ENCODE peak calls at places on chromosomes 11 and 22, in five cellular contexts. One of them, this sample, is unnamed. For H3K27me3 and H3K9me3, the result is how much of the 10 kb centered on the place peaks cover.

GRCh38 chr11:65148657-65149056 is 14.3 kb upstream of the SYVN1 start:
- DNase-seq in astrocyte: no peak
- DNase-seq in pancreas: no peak
- DNase-seq in hepatocyte: no peak
- DNase-seq in IMR-90: no peak
- DNase-seq in this sample: no peak

GRCh38 chr22:45709866-45710265 is 38.2 kb downstream of the ATXN10 start:
- DNase-seq in IMR-90: peak
- DNase-seq in pancreas: no peak
- DNase-seq in hepatocyte: no peak
- DNase-seq in astrocyte: peak
- DNase-seq in this sample: no peak

GRCh38 chr11:82733444-82734119 is at the start of gene FAM181B:
- DNase-seq in IMR-90: no peak
- DNase-seq in astrocyte: no peak
- DNase-seq in pancreas: peak
- DNase-seq in hepatocyte: peak
- DNase-seq in this sample: peak

GRCh38 chr11:94525933-94526332 is 13.7 kb downstream of the C11orf97 start:
- DNase-seq in astrocyte: peak
- DNase-seq in hepatocyte: peak
- DNase-seq in pancreas: peak
- DNase-seq in IMR-90: peak
- DNase-seq in this sample: peak

GRCh38 chr11:125092669-125093068 is 18.8 kb downstream of the TMEM218 start:
- DNase-seq in IMR-90: no peak
- DNase-seq in hepatocyte: no peak
- DNase-seq in pancreas: no peak
- DNase-seq in astrocyte: no peak
- DNase-seq in this sample: no peak

GRCh38 chr11:65979261-65979759 is 17.8 kb downstream of the SART1 start:
- DNase-seq in IMR-90: no peak
- DNase-seq in hepatocyte: no peak
- DNase-seq in pancreas: no peak
- DNase-seq in astrocyte: no peak
- DNase-seq in this sample: no peak

GRCh38 chr11:44840526-44840925 is 110.2 kb downstream of the TP53I11 start:
- DNase-seq in pancreas: no peak
- DNase-seq in astrocyte: peak
- DNase-seq in hepatocyte: no peak
- DNase-seq in IMR-90: no peak
- DNase-seq in this sample: no peak

GRCh38 chr11:112588252-112588668 is 327.6 kb upstream of the PLET1 start:
- DNase-seq in IMR-90: peak
- DNase-seq in hepatocyte: peak
- DNase-seq in pancreas: peak
- DNase-seq in astrocyte: peak
- DNase-seq in this sample: peak

GRCh38 chr11:11589385-11589890 is 32.4 kb downstream of the GALNT18 start:
- DNase-seq in hepatocyte: no peak
- DNase-seq in pancreas: no peak
- DNase-seq in astrocyte: no peak
- DNase-seq in IMR-90: no peak
- DNase-seq in this sample: no peak

GRCh38 chr22:22076937-22077703 is 94.5 kb upstream of the TOP3B start:
- DNase-seq in pancreas: no peak
- DNase-seq in IMR-90: peak
- DNase-seq in hepatocyte: no peak
- DNase-seq in astrocyte: no peak
- DNase-seq in this sample: no peak

GRCh38 chr11:111303476-111303875 is 5.1 kb downstream of the POU2AF3 start:
- DNase-seq in hepatocyte: peak
- DNase-seq in pancreas: peak
- DNase-seq in astrocyte: no peak
- DNase-seq in IMR-90: no peak
- DNase-seq in this sample: no peak

GRCh38 chr22:45891471-45891995 is 85.4 kb downstream of the WNT7B start:
- DNase-seq in astrocyte: no peak
- DNase-seq in pancreas: peak
- DNase-seq in hepatocyte: no peak
- DNase-seq in IMR-90: no peak
- DNase-seq in this sample: peak

GRCh38 chr22:19576460-19577421 is 52.5 kb upstream of the CLDN5 start:
- DNase-seq in IMR-90: peak
- DNase-seq in astrocyte: peak
- DNase-seq in pancreas: no peak
- DNase-seq in hepatocyte: peak
- DNase-seq in this sample: no peak

GRCh38 chr11:67657300-67657699 is 6.8 kb upstream of the ACY3 start:
- DNase-seq in IMR-90: no peak
- DNase-seq in hepatocyte: no peak
- DNase-seq in astrocyte: no peak
- DNase-seq in pancreas: no peak
- DNase-seq in this sample: no peak

GRCh38 chr11:64659417-64660144 is 63.4 kb downstream of the NRXN2 start:
- DNase-seq in astrocyte: peak
- DNase-seq in hepatocyte: no peak
- DNase-seq in pancreas: no peak
- DNase-seq in IMR-90: peak
- DNase-seq in this sample: peak

GRCh38 chr11:13889566-13890214 is 72.8 kb upstream of the SPON1 start:
- DNase-seq in astrocyte: no peak
- DNase-seq in IMR-90: no peak
- DNase-seq in hepatocyte: no peak
- DNase-seq in pancreas: no peak
- DNase-seq in this sample: no peak

GRCh38 chr11:35600439-35600838 is 17.8 kb upstream of the FJX1 start:
- DNase-seq in IMR-90: no peak
- DNase-seq in pancreas: no peak
- DNase-seq in astrocyte: no peak
- DNase-seq in hepatocyte: no peak
- DNase-seq in this sample: no peak

GRCh38 chr11:38460901-38461300 is 1862.9 kb upstream of the RAG2 start:
- DNase-seq in hepatocyte: peak
- DNase-seq in astrocyte: peak
- DNase-seq in pancreas: peak
- DNase-seq in IMR-90: peak
- DNase-seq in this sample: no peak

GRCh38 chr22:39771486-39771885 is 122.1 kb downstream of the ENTHD1 start:
- DNase-seq in IMR-90: no peak
- DNase-seq in pancreas: no peak
- DNase-seq in astrocyte: no peak
- DNase-seq in hepatocyte: no peak
- DNase-seq in this sample: no peak

GRCh38 chr11:120013325-120014250 is 124.3 kb downstream of the TRIM29 start:
- DNase-seq in astrocyte: peak
- DNase-seq in pancreas: peak
- DNase-seq in IMR-90: peak
- DNase-seq in hepatocyte: peak
- DNase-seq in this sample: peak

GRCh38 chr22:50577987-50578775 is at the start of gene CPT1B:
- DNase-seq in pancreas: no peak
- DNase-seq in IMR-90: peak
- DNase-seq in hepatocyte: no peak
- DNase-seq in astrocyte: no peak
- DNase-seq in this sample: no peak

GRCh38 chr11:43852057-43852636 is 28.5 kb upstream of the ALKBH3 start:
- DNase-seq in IMR-90: peak
- DNase-seq in pancreas: no peak
- DNase-seq in astrocyte: peak
- DNase-seq in hepatocyte: peak
- DNase-seq in this sample: no peak

GRCh38 chr22:23789638-23790037 is 2.9 kb downstream of the SMARCB1 start:
- DNase-seq in IMR-90: no peak
- DNase-seq in hepatocyte: no peak
- DNase-seq in astrocyte: no peak
- DNase-seq in pancreas: no peak
- DNase-seq in this sample: no peak

GRCh38 chr11:46421257-46421880 is 29.8 kb upstream of the CHRM4 start:
- DNase-seq in pancreas: no peak
- DNase-seq in astrocyte: no peak
- DNase-seq in hepatocyte: peak
- DNase-seq in IMR-90: no peak
- DNase-seq in this sample: no peak

GRCh38 chr11:12979928-12980689 is 29.0 kb upstream of the RASSF10 start:
- DNase-seq in astrocyte: no peak
- DNase-seq in pancreas: no peak
- DNase-seq in hepatocyte: no peak
- DNase-seq in IMR-90: no peak
- DNase-seq in this sample: no peak

GRCh38 chr11:1310772-1311468 is 1.5 kb upstream of the TOLLIP start:
- DNase-seq in hepatocyte: no peak
- DNase-seq in IMR-90: no peak
- DNase-seq in astrocyte: no peak
- DNase-seq in pancreas: no peak
- DNase-seq in this sample: no peak

GRCh38 chr11:73152861-73153483 is 10.9 kb upstream of the FCHSD2 start:
- DNase-seq in pancreas: no peak
- DNase-seq in astrocyte: no peak
- DNase-seq in hepatocyte: no peak
- DNase-seq in IMR-90: no peak
- DNase-seq in this sample: no peak

GRCh38 chr11:45895553-45896259 is 10.3 kb downstream of the MAPK8IP1 start:
- DNase-seq in IMR-90: no peak
- DNase-seq in astrocyte: no peak
- DNase-seq in pancreas: peak
- DNase-seq in hepatocyte: no peak
- DNase-seq in this sample: no peak

GRCh38 chr22:45484742-45485141 is 17.9 kb upstream of the FBLN1 start:
- DNase-seq in IMR-90: no peak
- DNase-seq in hepatocyte: no peak
- DNase-seq in astrocyte: no peak
- DNase-seq in pancreas: no peak
- DNase-seq in this sample: no peak

GRCh38 chr22:29030016-29030617 is 31.5 kb downstream of the C22orf31 start:
- DNase-seq in hepatocyte: no peak
- DNase-seq in pancreas: no peak
- DNase-seq in astrocyte: peak
- DNase-seq in IMR-90: no peak
- DNase-seq in this sample: no peak

GRCh38 chr11:117593065-117593464 is 204.0 kb downstream of the DSCAML1 start:
- DNase-seq in hepatocyte: no peak
- DNase-seq in IMR-90: no peak
- DNase-seq in pancreas: no peak
- DNase-seq in astrocyte: no peak
- DNase-seq in this sample: no peak

DNA sequence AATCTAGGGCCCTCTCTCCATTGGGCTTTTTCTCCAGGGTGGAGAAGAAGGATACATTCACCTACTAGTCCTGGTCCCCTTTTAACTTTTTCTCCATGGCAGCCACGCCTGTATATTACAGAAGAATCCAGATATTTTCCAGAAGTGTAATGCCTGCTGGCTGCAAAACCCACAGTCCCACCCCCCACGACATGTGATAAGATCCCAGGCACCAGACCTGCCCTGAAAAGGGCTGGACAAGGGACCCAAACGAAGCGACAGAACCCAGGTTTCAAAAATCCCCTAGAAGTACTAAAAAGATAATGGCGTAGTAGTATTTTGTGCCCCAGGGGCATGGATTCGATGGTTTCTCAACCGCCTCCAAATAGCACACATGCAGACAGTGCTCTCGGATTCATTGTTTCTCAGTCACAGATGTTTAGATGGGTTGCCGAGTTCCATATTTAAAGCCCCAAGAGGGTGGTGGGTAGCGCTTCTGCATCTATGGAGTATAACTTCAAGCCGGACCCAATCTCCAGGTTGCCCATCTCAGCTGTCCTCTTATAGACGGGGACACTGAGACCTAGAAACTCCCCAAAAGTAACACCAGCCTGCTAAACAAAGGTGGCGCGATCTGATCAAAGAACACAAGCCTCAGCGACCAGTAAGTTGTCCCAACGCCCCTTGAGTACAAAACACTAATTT is 2.6 kb downstream of the WT1 start:
- DNase-seq in IMR-90: no peak
- DNase-seq in pancreas: no peak
- DNase-seq in astrocyte: no peak
- DNase-seq in hepatocyte: no peak
- DNase-seq in this sample: no peak
- H3K27me3 ChIP-seq in IMR-90: half or more
- H3K27me3 ChIP-seq in pancreas: under half
- H3K27me3 ChIP-seq in astrocyte: half or more
- H3K27me3 ChIP-seq in hepatocyte: half or more
- H3K27me3 ChIP-seq in this sample: under half

GRCh38 chr11:10476342-10476741 is 21.3 kb downstream of the AMPD3 start:
- DNase-seq in pancreas: no peak
- DNase-seq in astrocyte: no peak
- DNase-seq in IMR-90: no peak
- DNase-seq in hepatocyte: no peak
- DNase-seq in this sample: no peak

GRCh38 chr11:10474551-10474950 is 19.5 kb downstream of the AMPD3 start:
- DNase-seq in pancreas: no peak
- DNase-seq in IMR-90: no peak
- DNase-seq in hepatocyte: no peak
- DNase-seq in astrocyte: no peak
- DNase-seq in this sample: peak

GRCh38 chr11:10477690-10478046 is 22.6 kb downstream of the AMPD3 start:
- DNase-seq in IMR-90: no peak
- DNase-seq in pancreas: no peak
- DNase-seq in astrocyte: no peak
- DNase-seq in hepatocyte: no peak
- DNase-seq in this sample: peak

GRCh38 chr11:10476927-10477689 is 22.0 kb downstream of the AMPD3 start:
- DNase-seq in astrocyte: no peak
- DNase-seq in pancreas: no peak
- DNase-seq in IMR-90: no peak
- DNase-seq in hepatocyte: no peak
- DNase-seq in this sample: peak

GRCh38 chr11:10473371-10473770 is 18.3 kb downstream of the AMPD3 start:
- DNase-seq in pancreas: no peak
- DNase-seq in hepatocyte: no peak
- DNase-seq in IMR-90: no peak
- DNase-seq in astrocyte: no peak
- DNase-seq in this sample: no peak
- H3K9me3 ChIP-seq in pancreas: under half
- H3K9me3 ChIP-seq in hepatocyte: under half
- H3K9me3 ChIP-seq in IMR-90: under half
- H3K9me3 ChIP-seq in astrocyte: under half
- H3K9me3 ChIP-seq in this sample: under half

GRCh38 chr22:44347549-44347948 is 34.8 kb upstream of the SHISAL1 start:
- DNase-seq in astrocyte: no peak
- DNase-seq in pancreas: no peak
- DNase-seq in hepatocyte: no peak
- DNase-seq in IMR-90: no peak
- DNase-seq in this sample: no peak
- H3K27me3 ChIP-seq in astrocyte: under half
- H3K27me3 ChIP-seq in pancreas: under half
- H3K27me3 ChIP-seq in hepatocyte: under half
- H3K27me3 ChIP-seq in IMR-90: under half
- H3K27me3 ChIP-seq in this sample: under half

DNA sequence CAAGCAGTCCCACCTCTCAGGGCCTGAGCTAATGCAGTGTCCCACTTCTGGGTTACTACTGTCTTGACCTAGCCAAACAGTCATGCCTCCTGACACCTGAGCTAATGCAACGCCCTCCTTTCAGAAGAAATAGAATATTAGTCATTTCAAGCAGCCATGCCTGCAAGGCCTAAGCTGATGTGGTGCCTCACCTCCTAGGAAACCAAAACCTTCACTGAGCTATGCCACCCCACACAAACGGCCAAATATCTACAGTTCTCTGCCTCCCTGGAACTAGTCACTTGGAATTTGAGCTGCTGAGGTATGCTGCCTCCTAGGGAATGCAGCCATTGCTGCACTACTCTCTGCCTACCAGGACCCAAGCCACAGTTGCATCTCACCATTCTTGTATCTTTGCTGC is 8.3 kb upstream of the MS4A6E start:
- DNase-seq in astrocyte: no peak
- DNase-seq in hepatocyte: no peak
- DNase-seq in IMR-90: no peak
- DNase-seq in pancreas: no peak
- DNase-seq in this sample: no peak
- H3K9me3 ChIP-seq in astrocyte: under half
- H3K9me3 ChIP-seq in hepatocyte: under half
- H3K9me3 ChIP-seq in IMR-90: under half
- H3K9me3 ChIP-seq in pancreas: under half
- H3K9me3 ChIP-seq in this sample: under half